ENCODE peak calls at places on chromosomes 4 and X, in seven cellular contexts. F, J, V, Q, X, L and E are unnamed samples.

GRCh38 chr4:97646997-97647396 is 496.3 kb downstream of the STPG2 start:
- DNase-seq in F (no peak), J (no peak), V (no peak), Q (no peak), X (no peak), L (no peak), E (peak; percentile 60)

GRCh38 chrX:154433605-154434004 is 3.3 kb upstream of the GDI1 start:
- DNase-seq in F (no peak), J (no peak), V (no peak), Q (no peak), X (no peak), L (no peak), E (no peak)

GRCh38 chrX:113868169-113868568 is 715.7 kb upstream of the HTR2C start:
- DNase-seq in F (no peak), J (no peak), V (no peak), Q (no peak), X (no peak), L (no peak), E (no peak)

GRCh38 chrX:140712413-140713173 is 3.0 kb downstream of the LINC00632 start:
- DNase-seq in F (peak; percentile 20), J (no peak), V (peak; percentile 48), Q (peak; percentile 17), X (peak; percentile 4), L (peak; percentile 39), E (peak; percentile 73)

GRCh38 chr4:56764775-56765174 is 56.7 kb downstream of the SPINK2 start:
- DNase-seq in F (no peak), J (no peak), V (no peak), Q (no peak), X (no peak), L (no peak), E (no peak)

GRCh38 chr4:96483308-96484030 is 643.6 kb downstream of the PDHA2 start:
- DNase-seq in F (no peak), J (no peak), V (no peak), Q (no peak), X (no peak), L (no peak), E (no peak)

GRCh38 chr4:65791807-65792308 is 121.6 kb upstream of the EPHA5 start:
- DNase-seq in F (no peak), J (no peak), V (peak; percentile 6), Q (no peak), X (no peak), L (no peak), E (no peak)

GRCh38 chrX:150202641-150203248 is 160.4 kb upstream of the MAMLD1 start:
- DNase-seq in F (no peak), J (no peak), V (no peak), Q (no peak), X (no peak), L (no peak), E (no peak)

GRCh38 chr4:26873391-26874026 is 12.9 kb downstream of the STIM2 start:
- DNase-seq in F (peak; percentile 69), J (peak; percentile 68), V (no peak), Q (no peak), X (no peak), L (no peak), E (peak; percentile 36)

GRCh38 chr4:57233391-57233790 is 123.2 kb upstream of the IGFBP7 start:
- DNase-seq in F (no peak), J (no peak), V (no peak), Q (no peak), X (peak; percentile 46), L (no peak), E (no peak)

GRCh38 chr4:138390286-138390685 is 148.1 kb upstream of the SLC7A11 start:
- DNase-seq in F (no peak), J (no peak), V (no peak), Q (no peak), X (no peak), L (no peak), E (no peak)

GRCh38 chr4:122576261-122577188 is 44.3 kb downstream of the IL21 start:
- DNase-seq in F (no peak), J (peak; percentile 60), V (peak; percentile 23), Q (no peak), X (peak; percentile 8), L (no peak), E (no peak)

GRCh38 chr4:16484711-16485110 is 258.4 kb upstream of the TAPT1 start:
- DNase-seq in F (no peak), J (no peak), V (no peak), Q (no peak), X (no peak), L (no peak), E (no peak)

GRCh38 chr4:152784490-152785195 is 4.9 kb downstream of the ARFIP1 start:
- DNase-seq in F (no peak), J (no peak), V (no peak), Q (no peak), X (no peak), L (no peak), E (no peak)

GRCh38 chrX:153981771-153982533 is 9.4 kb downstream of the TMEM187 start:
- DNase-seq in F (peak; percentile 56), J (peak; percentile 82), V (no peak), Q (no peak), X (no peak), L (peak; percentile 53), E (peak; percentile 76)

DNA sequence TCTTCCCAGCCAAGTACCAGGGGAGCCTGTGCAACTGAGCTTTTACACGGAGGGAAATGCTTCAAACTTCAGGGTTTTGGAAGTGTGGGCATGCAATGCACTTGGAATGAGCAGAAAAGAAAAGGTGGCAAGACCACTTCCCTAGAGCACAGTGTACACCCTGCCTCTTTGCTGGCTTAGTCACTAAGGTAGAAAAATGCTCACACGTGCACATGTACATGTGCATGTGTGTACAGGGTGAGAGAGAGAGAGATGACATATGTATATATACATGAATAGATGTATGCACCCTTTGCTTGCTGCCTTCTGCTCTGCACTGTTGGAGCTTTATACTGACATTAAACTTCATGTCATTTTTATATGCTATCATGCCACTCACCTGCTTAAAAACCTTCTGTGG is 7.9 kb upstream of the KLF3 start:
- DNase-seq in F (no peak), J (peak; percentile 39), V (no peak), Q (no peak), X (no peak), L (no peak), E (no peak)
- H3K27ac ChIP-seq in F (no peak overlapping the region), J (peak overlapping the region; percentile 92), V (no peak overlapping the region), Q (no peak overlapping the region), X (no peak overlapping the region), L (no peak overlapping the region), E (no peak overlapping the region)

DNA sequence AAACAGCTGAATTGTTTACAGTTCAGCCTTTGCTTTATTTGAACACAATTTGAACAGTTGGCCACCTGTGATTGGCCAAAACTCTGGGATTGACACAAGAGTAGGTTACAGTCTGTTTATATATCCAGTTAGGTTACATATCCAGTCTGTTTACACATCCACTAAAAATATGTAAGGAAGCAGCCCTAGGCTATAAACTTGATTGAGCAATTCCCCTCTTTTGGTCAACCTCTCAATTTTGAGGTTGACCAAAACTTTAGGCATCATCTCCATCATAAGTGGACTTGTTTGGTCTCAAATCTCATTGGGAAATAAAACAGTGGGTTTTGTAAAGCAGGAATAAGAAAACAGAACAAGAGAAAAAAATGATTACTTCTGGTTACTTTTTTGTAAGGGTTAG is 190.8 kb downstream of the SPATA18 start:
- DNase-seq in F (no peak), J (no peak), V (no peak), Q (no peak), X (no peak), L (no peak), E (no peak)
- H3K4me1 ChIP-seq in F (no peaks in the 10 kb centered on the region), J (no peaks in the 10 kb centered on the region), V (peaks cover 2% of the 10 kb centered on the region), Q (no peaks in the 10 kb centered on the region), X (no peaks in the 10 kb centered on the region), L (no peaks in the 10 kb centered on the region), E (no peaks in the 10 kb centered on the region)

GRCh38 chr4:186285147-186285546 is 19.2 kb downstream of the F11 start:
- DNase-seq in F (no peak), J (no peak), V (no peak), Q (no peak), X (no peak), L (no peak), E (no peak)

GRCh38 chr4:186283311-186283710 is 17.3 kb downstream of the F11 start:
- DNase-seq in F (no peak), J (no peak), V (no peak), Q (no peak), X (no peak), L (no peak), E (no peak)
- H3K27me3 ChIP-seq in F (no peaks in the 10 kb centered on the region), J (no peaks in the 10 kb centered on the region), V (peaks cover 10% of the 10 kb centered on the region), Q (no peaks in the 10 kb centered on the region), X (no peaks in the 10 kb centered on the region), L (no peaks in the 10 kb centered on the region), E (peaks cover 3% of the 10 kb centered on the region)

DNA sequence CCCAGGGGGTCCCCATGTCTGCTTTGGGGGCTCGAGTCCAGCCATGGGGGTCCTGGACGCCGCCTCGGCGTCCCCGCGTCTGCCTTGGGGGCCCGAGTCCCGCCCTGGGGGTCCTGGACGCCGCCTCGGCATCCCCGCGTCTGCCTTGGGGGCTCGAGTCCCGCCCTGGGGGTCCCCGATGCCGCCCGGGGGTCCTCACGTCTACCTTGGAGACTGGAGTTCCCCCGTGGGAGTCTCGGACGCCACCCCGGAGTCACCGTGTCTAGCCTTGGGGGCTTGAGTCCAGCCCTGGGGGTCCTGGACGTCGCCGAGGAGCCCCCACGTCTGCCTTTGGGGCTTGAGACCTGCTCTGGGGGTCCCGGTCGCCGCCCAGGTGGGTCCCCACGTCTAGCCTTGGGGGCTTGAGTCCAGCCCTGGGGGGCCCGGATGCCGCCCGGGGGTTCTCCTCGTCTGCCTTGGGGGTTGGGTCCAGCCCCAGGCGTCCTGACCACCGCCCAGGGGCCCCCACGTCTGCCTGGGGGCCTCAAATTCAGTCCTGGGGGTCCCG is 1.1 kb upstream of the GTPBP6 start:
- DNase-seq in F (no peak), J (no peak), V (no peak), Q (no peak), X (no peak), L (no peak), E (peak; percentile 81)
- H3K27ac ChIP-seq in F (peak overlapping the region; percentile 94), J (peak overlapping the region; percentile 96), V (peak overlapping the region; percentile 71), Q (peak overlapping the region; percentile 45), X (peak overlapping the region; percentile 82), L (peak overlapping the region; percentile 86), E (no peak overlapping the region)